ENCODE peak calls at places on chromosomes 13 and 19, in four cellular contexts. E is spleen, D is breast epithelium, P is transverse colon. J is an unnamed sample.

GRCh38 chr13:33763021-33763420 is 54.9 kb upstream of the RFC3 start:
- DNase-seq in E (no peak), P (no peak), D (no peak), J (no peak)

GRCh38 chr19:3983936-3984583 is 1.2 kb downstream of the EEF2 start:
- DNase-seq in E (peak), D (peak), P (peak), J (peak)

GRCh38 chr13:42102961-42103688 is 54.7 kb downstream of the DGKH start:
- DNase-seq in D (no peak), E (no peak), P (no peak), J (no peak)

GRCh38 chr19:4386038-4386782 is 14.1 kb downstream of the SH3GL1 start:
- DNase-seq in D (no peak), P (no peak), E (no peak), J (no peak)

GRCh38 chr19:10643968-10644290 is 10.2 kb upstream of the ILF3 start:
- DNase-seq in P (no peak), E (no peak), D (no peak), J (no peak)

GRCh38 chr13:48315981-48316380 is 12.4 kb downstream of the RB1 start:
- DNase-seq in E (no peak), D (no peak), P (no peak), J (no peak)

GRCh38 chr13:49538404-49538803 is 42.7 kb downstream of the PHF11 start:
- DNase-seq in E (no peak), D (no peak), P (no peak), J (no peak)

GRCh38 chr19:28168557-28168956 is 1044.4 kb downstream of the UQCRFS1 start:
- DNase-seq in E (no peak), P (no peak), D (no peak), J (no peak)

GRCh38 chr19:52237771-52238400 is 31.5 kb upstream of the ZNF766 start:
- DNase-seq in D (peak), E (peak), P (peak), J (peak)

DNA sequence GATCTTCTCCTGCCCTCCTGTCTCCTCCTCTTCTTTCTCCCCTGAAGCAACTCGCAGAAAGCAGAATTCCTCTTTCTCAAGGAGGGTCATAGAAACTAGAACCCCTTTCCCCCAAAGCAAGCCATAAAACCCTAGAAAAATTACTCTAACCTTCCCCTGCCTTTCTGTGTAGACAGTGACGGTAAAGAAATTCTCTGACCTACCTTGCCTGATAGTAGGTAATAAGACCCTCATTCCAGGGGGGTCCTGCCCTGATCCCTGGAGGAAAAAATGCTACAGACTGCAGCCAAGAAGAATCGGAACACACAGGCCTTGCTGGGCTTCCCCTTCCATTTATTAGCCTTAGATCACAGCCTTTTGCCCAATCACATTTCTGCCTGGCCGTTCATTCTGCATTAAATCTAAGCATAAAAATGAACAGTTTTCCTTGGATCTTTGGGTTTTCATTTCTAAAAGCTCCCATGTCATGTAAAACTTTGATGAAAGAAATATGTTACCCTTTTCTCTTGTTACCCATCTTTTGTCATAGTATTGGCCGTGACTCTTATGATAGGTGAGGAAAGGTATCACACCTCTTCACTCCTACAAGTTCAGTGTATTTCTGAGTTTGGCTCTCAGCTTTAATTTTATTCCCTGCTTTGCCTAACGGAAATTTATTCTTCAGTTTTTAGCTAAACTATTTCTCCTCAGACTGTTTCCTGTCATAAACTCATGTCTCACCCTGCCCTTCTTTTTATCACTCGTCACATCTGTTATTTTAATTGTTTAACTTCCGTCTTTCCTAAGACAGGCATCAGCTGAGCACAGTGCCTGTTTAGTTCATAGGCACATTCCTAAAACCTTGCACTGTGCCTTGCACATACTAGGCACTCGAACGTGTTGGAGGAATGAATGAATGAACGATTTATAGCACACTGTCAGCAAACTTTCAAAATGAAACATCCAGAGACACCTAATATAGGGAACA is 20.4 kb upstream of the CPB2 start:
- DNase-seq in D (no peak), E (no peak), P (no peak), J (peak)
- TF ChIP-seq POLR2A in D (no peak), E (no peak), P (no peak), J (peak)

GRCh38 chr19:48968813-48969218 is 3.7 kb downstream of the FTL start:
- DNase-seq in E (no peak), D (no peak), P (no peak), J (no peak)

GRCh38 chr19:48970139-48970766 is 5.1 kb downstream of the FTL start:
- DNase-seq in P (no peak), D (no peak), E (no peak), J (peak)

GRCh38 chr19:48968179-48968661 is 3.1 kb downstream of the FTL start:
- DNase-seq in E (no peak), P (no peak), D (no peak), J (no peak)

GRCh38 chr19:48970923-48971395 is 5.8 kb downstream of the FTL start:
- DNase-seq in E (peak), P (peak), D (no peak), J (peak)

GRCh38 chr19:48969276-48970138 is 4.4 kb downstream of the FTL start:
- DNase-seq in P (no peak), D (no peak), E (peak), J (peak)
- TF ChIP-seq POLR2A in P (no peak), D (no peak), E (no peak), J (no peak)

GRCh38 chr13:52454459-52454824 is 836 bp upstream of the CKAP2 start:
- DNase-seq in E (peak), D (no peak), P (peak), J (peak)

GRCh38 chr13:52455677-52456041 is 381 bp downstream of the CKAP2 start:
- DNase-seq in P (peak), E (peak), D (no peak), J (peak)

GRCh38 chr13:52450793-52451116 is 321 bp upstream of the VPS36 start:
- DNase-seq in E (no peak), D (no peak), P (no peak), J (no peak)

GRCh38 chr13:52452470-52452869 is 2.0 kb upstream of the VPS36 start:
- DNase-seq in D (no peak), P (no peak), E (no peak), J (no peak)

GRCh38 chr13:52454825-52455676 is at the start of gene CKAP2:
- DNase-seq in D (peak), E (peak), P (peak), J (peak)
- TF ChIP-seq POLR2A in D (peak), E (no peak), P (peak), J (peak)

DNA sequence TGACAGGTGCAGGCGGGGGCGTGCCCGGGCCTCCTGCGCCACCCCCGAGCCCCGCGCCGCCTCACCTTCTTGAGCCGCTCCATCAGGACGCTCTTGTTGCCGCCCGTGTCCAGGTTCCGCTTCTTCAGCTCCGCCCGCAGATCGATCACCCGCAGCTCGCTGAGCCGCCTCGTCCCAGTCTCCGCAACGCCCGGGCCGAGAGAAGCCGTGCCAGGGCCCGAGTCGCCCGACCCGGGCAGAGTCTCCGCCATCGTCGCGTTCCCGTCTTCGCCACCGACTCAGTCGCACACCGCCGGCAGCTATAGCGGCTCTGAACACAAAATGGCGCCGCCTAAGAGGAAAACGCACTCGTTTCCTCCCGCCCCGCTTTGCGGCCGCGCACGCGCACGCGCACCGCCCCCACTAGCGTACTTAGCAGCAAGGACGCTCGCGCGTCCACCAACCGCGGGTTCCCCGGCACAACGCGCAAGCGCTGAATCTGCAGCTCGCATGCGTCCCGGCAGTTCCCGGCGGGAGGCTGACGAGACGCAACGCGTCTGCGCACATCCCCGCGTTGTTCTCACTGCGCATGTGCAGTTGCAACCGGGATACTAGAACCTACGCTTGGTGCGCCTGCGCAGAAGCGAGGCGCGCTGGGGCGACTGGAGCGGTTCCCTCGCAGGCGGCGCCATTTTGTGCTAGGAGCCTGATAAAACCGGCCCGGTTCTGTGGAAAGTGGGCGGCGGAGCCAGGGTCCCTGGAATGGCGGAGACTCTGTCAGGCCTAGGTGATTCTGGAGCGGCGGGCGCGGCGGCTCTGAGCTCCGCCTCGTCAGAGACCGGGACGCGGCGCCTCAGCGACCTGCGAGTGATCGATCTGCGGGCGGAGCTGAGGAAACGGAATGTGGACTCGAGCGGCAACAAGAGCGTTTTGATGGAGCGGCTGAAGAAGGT is at the start of the genes SAFB and SAFB2:
- DNase-seq in E (peak), P (peak), D (peak), J (peak)
- TF ChIP-seq POLR2A in E (peak), P (peak), D (peak), J (peak)

GRCh38 chr13:67230774-67231480 is 791 bp upstream of the PCDH9 start:
- DNase-seq in D (peak), E (peak), P (peak), J (peak)
- TF ChIP-seq POLR2A in D (no peak), E (no peak), P (no peak), J (no peak)